ENCODE peak calls at places on chromosomes 1 and 21, in seven cellular contexts. Y is dorsolateral prefrontal cortex, W is IMR-90, M is left lung, O is endothelial cell of umbilical vein, I is cardiac fibroblast, Q is HFF-Myc. F is an unnamed sample.

GRCh38 chr1:236064674-236065508 is at the start of gene NID1:
- DNase-seq in Y (peak; percentile 53), W (peak; percentile 79), M (peak; percentile 69), O (peak; percentile 75), I (peak; percentile 77), Q (no peak), F (peak; percentile 76)

GRCh38 chr1:9376886-9377333 is 84.2 kb downstream of the SPSB1 start:
- DNase-seq in Y (no peak), W (peak; percentile 47), M (no peak), O (peak; percentile 68), I (peak; percentile 69), Q (no peak), F (peak; percentile 92)

GRCh38 chr1:151993084-151993733 is 450 bp downstream of the S100A10 start:
- DNase-seq in Y (no peak), W (no peak), M (no peak), O (no peak), I (no peak), Q (no peak), F (no peak)

GRCh38 chr21:25487046-25487594 is 120.2 kb downstream of the MRPL39 start:
- DNase-seq in Y (no peak), W (no peak), M (no peak), O (no peak), I (peak; percentile 52), Q (no peak), F (peak; percentile 9)

GRCh38 chr1:77824083-77824482 is 44.6 kb downstream of the MIGA1 start:
- DNase-seq in Y (no peak), W (peak; percentile 71), M (no peak), O (peak; percentile 21), I (peak; percentile 84), Q (peak; percentile 47), F (peak; percentile 83)

GRCh38 chr21:42515708-42516502 is 2.3 kb downstream of the SLC37A1 start:
- DNase-seq in Y (no peak), W (no peak), M (peak; percentile 83), O (no peak), I (no peak), Q (no peak), F (no peak)

GRCh38 chr1:92949937-92950817 is 11.1 kb downstream of the DIPK1A start:
- DNase-seq in Y (no peak), W (peak; percentile 65), M (no peak), O (no peak), I (peak; percentile 86), Q (no peak), F (peak; percentile 62)

GRCh38 chr1:118317836-118318614 is 133.0 kb upstream of the SPAG17 start:
- DNase-seq in Y (no peak), W (no peak), M (no peak), O (no peak), I (peak; percentile 11), Q (no peak), F (no peak)

GRCh38 chr1:9691108-9691445 is 39.5 kb downstream of the PIK3CD start:
- DNase-seq in Y (no peak), W (peak; percentile 41), M (no peak), O (no peak), I (peak; percentile 41), Q (no peak), F (no peak)

GRCh38 chr1:107748529-107748928 is 216.5 kb downstream of the VAV3 start:
- DNase-seq in Y (no peak), W (peak; percentile 1), M (no peak), O (no peak), I (peak; percentile 4), Q (no peak), F (peak; percentile 14)

GRCh38 chr1:54474500-54475235 is 68.5 kb upstream of the SSBP3 start:
- DNase-seq in Y (no peak), W (no peak), M (no peak), O (no peak), I (no peak), Q (no peak), F (no peak)

GRCh38 chr1:153933955-153934354 is 11.2 kb upstream of the GATAD2B start:
- DNase-seq in Y (peak; percentile 11), W (no peak), M (no peak), O (no peak), I (no peak), Q (no peak), F (no peak)

GRCh38 chr1:204645251-204645650 is 40.3 kb downstream of the LRRN2 start:
- DNase-seq in Y (no peak), W (no peak), M (no peak), O (no peak), I (no peak), Q (no peak), F (no peak)
- TF ChIP-seq CTCF in Y (no peak), W (no peak), M (no peak), O (no peak), I (no peak), Q (no peak), F (no peak)

GRCh38 chr1:6426321-6426971 is 1.9 kb downstream of the ESPN start:
- DNase-seq in Y (no peak), W (no peak), M (no peak), O (no peak), I (no peak), Q (no peak), F (no peak)

GRCh38 chr1:6424619-6425593 is at the start of gene ESPN:
- DNase-seq in Y (no peak), W (no peak), M (no peak), O (no peak), I (no peak), Q (no peak), F (no peak)

GRCh38 chr1:6425671-6426070 is 1.1 kb downstream of the ESPN start:
- DNase-seq in Y (no peak), W (no peak), M (no peak), O (no peak), I (no peak), Q (no peak), F (no peak)

GRCh38 chr1:6423321-6423999 is 1.1 kb upstream of the ESPN start:
- DNase-seq in Y (no peak), W (no peak), M (no peak), O (peak; percentile 75), I (peak; percentile 76), Q (no peak), F (peak; percentile 60)

DNA sequence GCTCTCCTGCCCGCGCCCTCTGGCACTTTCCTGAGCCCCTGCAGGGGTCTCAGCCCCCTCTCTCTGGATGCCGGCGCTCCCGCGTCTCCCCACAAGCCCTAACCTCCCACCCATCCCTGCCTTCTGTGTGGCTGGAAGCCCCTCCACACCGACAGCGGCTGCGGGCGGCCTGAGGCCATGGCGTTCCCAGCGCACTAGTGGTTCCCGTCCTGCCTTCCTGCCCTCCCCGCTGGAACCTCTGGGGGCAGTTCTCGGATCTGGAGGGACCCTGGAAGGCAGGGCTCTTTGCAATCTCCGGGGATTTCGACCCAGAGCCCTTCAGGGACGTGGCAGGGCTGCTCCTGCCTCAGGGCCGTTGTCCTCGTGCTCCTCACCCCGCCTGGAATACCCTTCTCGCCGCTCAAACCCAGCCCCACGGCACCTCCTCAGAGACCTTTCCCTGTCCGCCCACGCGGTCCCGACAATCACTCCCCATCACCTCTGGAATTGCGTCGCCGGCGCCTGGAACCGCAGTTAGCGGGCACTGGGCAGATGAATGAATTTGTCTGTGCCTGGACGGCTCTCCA is 493 bp upstream of the ESPN start:
- DNase-seq in Y (no peak), W (no peak), M (no peak), O (no peak), I (no peak), Q (no peak), F (no peak)
- H3K4me3 ChIP-seq in Y (no peak overlapping the region), W (no peak overlapping the region), M (no peak overlapping the region), O (no peak overlapping the region), I (no peak overlapping the region), Q (no peak overlapping the region), F (no peak overlapping the region)

GRCh38 chr1:227215863-227216510 is 102.3 kb downstream of the CDC42BPA start:
- DNase-seq in Y (no peak), W (peak; percentile 16), M (no peak), O (no peak), I (no peak), Q (no peak), F (no peak)

GRCh38 chr1:227214170-227214569 is 104.1 kb downstream of the CDC42BPA start:
- DNase-seq in Y (no peak), W (no peak), M (no peak), O (no peak), I (no peak), Q (no peak), F (no peak)

GRCh38 chr1:227218870-227219578 is 99.3 kb downstream of the CDC42BPA start:
- DNase-seq in Y (no peak), W (no peak), M (no peak), O (peak; percentile 26), I (no peak), Q (no peak), F (no peak)

GRCh38 chr1:227223407-227223806 is 94.9 kb downstream of the CDC42BPA start:
- DNase-seq in Y (no peak), W (no peak), M (no peak), O (no peak), I (no peak), Q (no peak), F (no peak)

GRCh38 chr1:227219715-227220292 is 98.5 kb downstream of the CDC42BPA start:
- DNase-seq in Y (no peak), W (no peak), M (no peak), O (no peak), I (no peak), Q (no peak), F (no peak)
- TF ChIP-seq CTCF in Y (no peak), W (no peak), M (no peak), O (no peak), I (no peak), Q (no peak), F (no peak)

GRCh38 chr1:160436975-160437374 is 36.6 kb downstream of the VANGL2 start:
- DNase-seq in Y (no peak), W (no peak), M (no peak), O (no peak), I (no peak), Q (no peak), F (no peak)
- H3K4me3 ChIP-seq in Y (no peak overlapping the region), W (no peak overlapping the region), M (no peak overlapping the region), O (no peak overlapping the region), I (no peak overlapping the region), Q (no peak overlapping the region), F (no peak overlapping the region)

GRCh38 chr1:99173900-99174299 is 90.4 kb upstream of the PLPPR4 start:
- DNase-seq in Y (no peak), W (no peak), M (no peak), O (no peak), I (no peak), Q (no peak), F (no peak)

GRCh38 chr1:99180343-99180808 is 83.9 kb upstream of the PLPPR4 start:
- DNase-seq in Y (peak; percentile 57), W (peak; percentile 74), M (peak; percentile 60), O (peak; percentile 90), I (peak; percentile 89), Q (peak; percentile 68), F (peak; percentile 84)

GRCh38 chr1:99176753-99177152 is 87.5 kb upstream of the PLPPR4 start:
- DNase-seq in Y (no peak), W (peak; percentile 65), M (no peak), O (no peak), I (peak; percentile 14), Q (no peak), F (peak; percentile 30)

GRCh38 chr1:99180915-99181314 is 83.4 kb upstream of the PLPPR4 start:
- DNase-seq in Y (no peak), W (no peak), M (no peak), O (no peak), I (no peak), Q (no peak), F (no peak)

GRCh38 chr1:99177465-99177864 is 86.8 kb upstream of the PLPPR4 start:
- DNase-seq in Y (no peak), W (no peak), M (no peak), O (no peak), I (peak; percentile 12), Q (no peak), F (no peak)
- TF ChIP-seq CTCF in Y (no peak), W (peak; percentile 22), M (no peak), O (no peak), I (no peak), Q (no peak), F (peak; percentile 18)

GRCh38 chr1:220219865-220220698 is 52.2 kb downstream of the RAB3GAP2 start:
- DNase-seq in Y (no peak), W (no peak), M (no peak), O (no peak), I (no peak), Q (no peak), F (no peak)
- H3K4me3 ChIP-seq in Y (no peak overlapping the region), W (no peak overlapping the region), M (no peak overlapping the region), O (no peak overlapping the region), I (no peak overlapping the region), Q (no peak overlapping the region), F (no peak overlapping the region)

F was measured in fibroblast of the aortic adventitia.